ENCODE peak calls at places on chromosome 18, in ten cellular contexts. I is H54; F is chondrocyte; S is BJ; A is heart right ventricle; E is fibroblast of villous mesenchyme; Y is NCI-H460; U is Caki2; V is CD4-positive, alpha-beta T cell; J is NB4. N is an unnamed sample.

GRCh38 chr18:36187138-36187825 is at the start of gene MOCOS:
- DNase-seq in I (peak), F (no peak), S (no peak), A (peak), E (peak), Y (peak), U (peak), V (peak), J (peak), N (no peak)

GRCh38 chr18:45860971-45861370 is 35.5 kb downstream of the SIGLEC15 start:
- DNase-seq in I (no peak), F (no peak), S (no peak), A (no peak), E (no peak), Y (no peak), U (no peak), V (no peak), J (no peak), N (no peak)

GRCh38 chr18:58004317-58004716 is 39.7 kb upstream of the NEDD4L start:
- DNase-seq in I (peak), F (no peak), S (peak), A (no peak), E (peak), Y (no peak), U (peak), V (no peak), J (no peak), N (no peak)

GRCh38 chr18:49172246-49172645 is 221.5 kb upstream of the SMAD7 start:
- DNase-seq in I (no peak), F (no peak), S (no peak), A (no peak), E (no peak), Y (no peak), U (no peak), V (no peak), J (no peak), N (no peak)

GRCh38 chr18:2994190-2994589 is 18.8 kb downstream of the LPIN2 start:
- DNase-seq in I (no peak), F (no peak), S (no peak), A (no peak), E (no peak), Y (no peak), U (no peak), V (no peak), J (no peak), N (no peak)

GRCh38 chr18:21117385-21118135 is 5.9 kb upstream of the ROCK1 start:
- DNase-seq in I (no peak), F (no peak), S (peak), A (no peak), E (peak), Y (no peak), U (no peak), V (no peak), J (peak), N (no peak)

GRCh38 chr18:595571-595970 is 1.2 kb upstream of the CLUL1 start:
- DNase-seq in I (no peak), F (no peak), S (no peak), A (no peak), E (no peak), Y (no peak), U (no peak), V (no peak), J (no peak), N (no peak)

GRCh38 chr18:57004366-57005121 is 142.3 kb upstream of the BOD1L2 start:
- DNase-seq in I (no peak), F (no peak), S (peak), A (no peak), E (peak), Y (no peak), U (peak), V (no peak), J (peak), N (peak)

GRCh38 chr18:68532328-68532885 is 182.5 kb downstream of the TMX3 start:
- DNase-seq in I (no peak), F (no peak), S (no peak), A (no peak), E (no peak), Y (no peak), U (no peak), V (no peak), J (no peak), N (no peak)

GRCh38 chr18:10588975-10589374 is 63.1 kb downstream of the NAPG start:
- DNase-seq in I (peak), F (no peak), S (no peak), A (no peak), E (no peak), Y (no peak), U (peak), V (no peak), J (no peak), N (no peak)

GRCh38 chr18:80157708-80158343 is 48.8 kb downstream of the ADNP2 start:
- DNase-seq in I (no peak), F (no peak), S (no peak), A (peak), E (peak), Y (peak), U (peak), V (peak), J (peak), N (peak)

GRCh38 chr18:79506191-79507075 is 110.7 kb downstream of the NFATC1 start:
- DNase-seq in I (no peak), F (peak), S (no peak), A (peak), E (peak), Y (no peak), U (no peak), V (no peak), J (no peak), N (no peak)

GRCh38 chr18:908631-909621 is 4.3 kb downstream of the ADCYAP1 start:
- DNase-seq in I (no peak), F (no peak), S (no peak), A (no peak), E (no peak), Y (no peak), U (no peak), V (no peak), J (no peak), N (no peak)

GRCh38 chr18:42113529-42114191 is 158.6 kb downstream of the PIK3C3 start:
- DNase-seq in I (no peak), F (no peak), S (peak), A (no peak), E (peak), Y (peak), U (no peak), V (no peak), J (peak), N (no peak)

GRCh38 chr18:55737781-55738468 is 149.9 kb upstream of the TCF4 start:
- DNase-seq in I (no peak), F (no peak), S (no peak), A (no peak), E (no peak), Y (no peak), U (no peak), V (no peak), J (no peak), N (no peak)

GRCh38 chr18:33751613-33752221 is 173.7 kb downstream of the ASXL3 start:
- DNase-seq in I (no peak), F (no peak), S (no peak), A (no peak), E (peak), Y (peak), U (no peak), V (no peak), J (peak), N (no peak)

GRCh38 chr18:75211002-75211621 is 515 bp downstream of the TSHZ1 start:
- DNase-seq in I (no peak), F (no peak), S (no peak), A (no peak), E (no peak), Y (no peak), U (no peak), V (no peak), J (peak), N (no peak)

GRCh38 chr18:57813245-57813644 is 10.1 kb upstream of the ATP8B1 start:
- DNase-seq in I (peak), F (no peak), S (peak), A (no peak), E (peak), Y (no peak), U (peak), V (no peak), J (no peak), N (peak)

GRCh38 chr18:65587491-65587890 is 163.3 kb upstream of the CDH7 start:
- DNase-seq in I (no peak), F (no peak), S (no peak), A (no peak), E (no peak), Y (no peak), U (no peak), V (no peak), J (no peak), N (no peak)

GRCh38 chr18:79523221-79523737 is 127.5 kb downstream of the NFATC1 start:
- DNase-seq in I (no peak), F (no peak), S (no peak), A (no peak), E (no peak), Y (no peak), U (no peak), V (peak), J (no peak), N (no peak)

GRCh38 chr18:65754121-65754520 is 3.3 kb downstream of the CDH7 start:
- DNase-seq in I (peak), F (no peak), S (no peak), A (no peak), E (no peak), Y (no peak), U (peak), V (no peak), J (peak), N (no peak)

GRCh38 chr18:48300463-48300961 is 108.7 kb downstream of the ZBTB7C start:
- DNase-seq in I (no peak), F (no peak), S (no peak), A (no peak), E (peak), Y (no peak), U (peak), V (no peak), J (peak), N (no peak)

GRCh38 chr18:80136679-80137078 is 27.6 kb downstream of the ADNP2 start:
- DNase-seq in I (no peak), F (no peak), S (no peak), A (no peak), E (no peak), Y (no peak), U (no peak), V (no peak), J (no peak), N (no peak)

GRCh38 chr18:12993439-12993838 is 2.3 kb downstream of the CEP192 start:
- DNase-seq in I (no peak), F (no peak), S (no peak), A (no peak), E (no peak), Y (no peak), U (no peak), V (no peak), J (no peak), N (no peak)

GRCh38 chr18:57135705-57136104 is 11.2 kb upstream of the BOD1L2 start:
- DNase-seq in I (no peak), F (no peak), S (no peak), A (no peak), E (no peak), Y (no peak), U (no peak), V (no peak), J (no peak), N (no peak)

GRCh38 chr18:24964213-24964612 is 387.8 kb downstream of the ZNF521 start:
- DNase-seq in I (no peak), F (no peak), S (no peak), A (no peak), E (no peak), Y (no peak), U (no peak), V (no peak), J (peak), N (no peak)

GRCh38 chr18:46424898-46425297 is 232.1 kb downstream of the LOXHD1 start:
- DNase-seq in I (no peak), F (no peak), S (no peak), A (no peak), E (no peak), Y (no peak), U (no peak), V (no peak), J (no peak), N (no peak)

GRCh38 chr18:50671376-50671775 is 111.5 kb downstream of the MAPK4 start:
- DNase-seq in I (no peak), F (no peak), S (no peak), A (no peak), E (no peak), Y (no peak), U (no peak), V (no peak), J (peak), N (no peak)

GRCh38 chr18:68839701-68840100 is 41.8 kb downstream of the CCDC102B start:
- DNase-seq in I (no peak), F (no peak), S (no peak), A (no peak), E (peak), Y (no peak), U (no peak), V (no peak), J (no peak), N (no peak)

N was measured in Panc1.